ENCODE peak calls at places on chromosome 20, in six cellular contexts. J is AG10803, X is AG09309, A is tibial artery, L is left ventricle myocardium inferior, Z is NB4. I is an unnamed sample.

GRCh38 chr20:2394411-2395055 is 13.8 kb downstream of the TGM6 start:
- DNase-seq in L (no peak), J (no peak), A (no peak), Z (no peak), X (no peak), I (no peak)

GRCh38 chr20:25083141-25083772 is 1.3 kb upstream of the VSX1 start:
- DNase-seq in A (no peak), Z (no peak), L (no peak), X (no peak), J (no peak), I (no peak)

GRCh38 chr20:45821942-45822341 is 5.2 kb downstream of the TNNC2 start:
- DNase-seq in J (no peak), Z (no peak), X (no peak), L (no peak), A (no peak), I (no peak)

GRCh38 chr20:60729119-60729900 is 522.8 kb upstream of the CDH4 start:
- DNase-seq in A (no peak), L (no peak), J (no peak), Z (no peak), X (no peak), I (no peak)

GRCh38 chr20:815914-816606 is 17.5 kb upstream of the FAM110A start:
- DNase-seq in L (peak), Z (peak), J (peak), A (peak), X (no peak), I (peak)

GRCh38 chr20:881051-881820 is 34.9 kb downstream of the ANGPT4 start:
- DNase-seq in L (no peak), Z (peak), X (peak), J (peak), A (no peak), I (no peak)

GRCh38 chr20:56187791-56188190 is 60.7 kb upstream of the MC3R start:
- DNase-seq in J (peak), Z (peak), L (no peak), X (no peak), A (no peak), I (no peak)

GRCh38 chr20:34561661-34562060 is 3.1 kb downstream of the MAP1LC3A start:
- DNase-seq in Z (no peak), A (no peak), X (no peak), J (no peak), L (no peak), I (no peak)

GRCh38 chr20:10547276-10548114 is 112.4 kb downstream of the SLX4IP start:
- DNase-seq in L (no peak), J (no peak), Z (no peak), A (no peak), X (no peak), I (no peak)

GRCh38 chr20:59831024-59831900 is 102.2 kb downstream of the SYCP2 start:
- DNase-seq in A (no peak), J (no peak), L (peak), Z (no peak), X (no peak), I (no peak)

GRCh38 chr20:35166242-35166830 is 5.5 kb upstream of the PROCR start:
- DNase-seq in J (no peak), X (no peak), L (peak), A (peak), Z (peak), I (peak)

GRCh38 chr20:63968136-63968927 is 1.4 kb downstream of the ZNF512B start:
- DNase-seq in A (no peak), Z (peak), L (peak), X (no peak), J (no peak), I (peak)

GRCh38 chr20:301886-302848 is 4.8 kb downstream of the ZCCHC3 start:
- DNase-seq in Z (no peak), A (no peak), J (no peak), X (no peak), L (no peak), I (no peak)

GRCh38 chr20:24765316-24766142 is 183.5 kb upstream of the CST7 start:
- DNase-seq in Z (no peak), J (no peak), X (no peak), A (peak), L (no peak), I (no peak)

GRCh38 chr20:25128649-25129048 is 46.7 kb upstream of the VSX1 start:
- DNase-seq in A (no peak), Z (no peak), J (no peak), X (no peak), L (no peak), I (no peak)

GRCh38 chr20:1204061-1204460 is 807 bp downstream of the C20orf202 start:
- DNase-seq in Z (no peak), J (no peak), A (peak), L (no peak), X (no peak), I (no peak)

GRCh38 chr20:10625641-10626040 is 48.2 kb downstream of the JAG1 start:
- DNase-seq in A (no peak), J (peak), Z (no peak), X (no peak), L (no peak), I (no peak)

GRCh38 chr20:35344354-35344837 is 52.2 kb upstream of the FAM83C start:
- DNase-seq in X (peak), L (peak), Z (peak), J (peak), A (no peak), I (peak)

GRCh38 chr20:13262701-13263335 is 41.7 kb downstream of the ISM1 start:
- DNase-seq in J (no peak), A (no peak), L (no peak), X (no peak), Z (no peak), I (no peak)

GRCh38 chr20:37543828-37544227 is 16.2 kb upstream of the BLCAP start:
- DNase-seq in Z (peak), L (no peak), J (peak), X (no peak), A (no peak), I (no peak)

GRCh38 chr20:13274311-13274965 is 53.4 kb downstream of the ISM1 start:
- DNase-seq in X (no peak), L (no peak), A (no peak), Z (no peak), J (no peak), I (no peak)

GRCh38 chr20:10419550-10420133 is 14.4 kb downstream of the MKKS start:
- DNase-seq in Z (no peak), X (no peak), J (no peak), A (no peak), L (no peak), I (no peak)

GRCh38 chr20:23287366-23288190 is 63.0 kb upstream of the NXT1 start:
- DNase-seq in J (no peak), X (no peak), L (no peak), A (peak), Z (no peak), I (no peak)

GRCh38 chr20:63896136-63896890 is 1.4 kb downstream of the DNAJC5 start:
- DNase-seq in A (peak), Z (peak), J (peak), X (no peak), L (peak), I (peak)

GRCh38 chr20:1478566-1478965 is 11.9 kb upstream of the NSFL1C start:
- DNase-seq in X (no peak), Z (no peak), J (peak), L (no peak), A (no peak), I (no peak)

GRCh38 chr20:6767536-6768227 is at the start of gene BMP2:
- DNase-seq in Z (peak), L (peak), X (no peak), J (peak), A (peak), I (peak)

GRCh38 chr20:21706345-21707195 is 1.1 kb downstream of the PAX1 start:
- DNase-seq in X (no peak), Z (no peak), A (no peak), J (no peak), L (no peak), I (no peak)

GRCh38 chr20:60046011-60046413 is 87.8 kb downstream of the CDH26 start:
- DNase-seq in X (peak), L (no peak), A (no peak), Z (peak), J (peak), I (no peak)

GRCh38 chr20:2521369-2522305 is 12.9 kb upstream of the ZNF343 start:
- DNase-seq in X (no peak), J (peak), A (no peak), Z (peak), L (no peak), I (no peak)

GRCh38 chr20:24840121-24840713 is 108.9 kb upstream of the CST7 start:
- DNase-seq in A (no peak), X (peak), L (no peak), Z (no peak), J (peak), I (no peak)

GRCh38 chr20:12928358-12928754 is 80.4 kb upstream of the SPTLC3 start:
- DNase-seq in A (no peak), X (no peak), L (no peak), J (no peak), Z (no peak), I (no peak)

GRCh38 chr20:36271639-36272546 is 34.2 kb upstream of the DLGAP4 start:
- DNase-seq in Z (no peak), X (no peak), J (no peak), L (no peak), A (no peak), I (no peak)

GRCh38 chr20:50792708-50793574 is 1.9 kb upstream of the BCAS4 start:
- DNase-seq in Z (no peak), A (no peak), L (no peak), J (no peak), X (no peak), I (no peak)

GRCh38 chr20:38827770-38828281 is 22.3 kb downstream of the PPP1R16B start:
- DNase-seq in Z (no peak), J (no peak), X (no peak), A (no peak), L (no peak), I (no peak)

GRCh38 chr20:6702144-6702543 is 65.3 kb upstream of the BMP2 start:
- DNase-seq in X (no peak), L (no peak), A (no peak), J (no peak), Z (no peak), I (no peak)

GRCh38 chr20:46249671-46250070 is 58.6 kb downstream of the CDH22 start:
- DNase-seq in Z (no peak), A (no peak), L (no peak), X (no peak), J (no peak), I (no peak)

GRCh38 chr20:46122071-46122470 is 4.0 kb downstream of the CD40 start:
- DNase-seq in X (no peak), L (no peak), A (peak), J (peak), Z (no peak), I (no peak)

GRCh38 chr20:23061713-23062561 is 12.5 kb upstream of the THBD start:
- DNase-seq in L (peak), Z (peak), X (peak), A (peak), J (peak), I (peak)

GRCh38 chr20:58375796-58376195 is 13.2 kb upstream of the VAPB start:
- DNase-seq in J (no peak), Z (no peak), A (no peak), L (no peak), X (no peak), I (no peak)
- H3K4me3 ChIP-seq in J (no peak), Z (no peak), A (no peak), L (no peak), X (no peak), I (no peak)

GRCh38 chr20:43844778-43845614 is 69.7 kb upstream of the TOX2 start:
- DNase-seq in J (peak), A (no peak), Z (peak), L (peak), X (peak), I (no peak)
- TF ChIP-seq CTCF in J (peak), A (no peak), Z (peak), L (peak), X (peak), I (peak)

DNA sequence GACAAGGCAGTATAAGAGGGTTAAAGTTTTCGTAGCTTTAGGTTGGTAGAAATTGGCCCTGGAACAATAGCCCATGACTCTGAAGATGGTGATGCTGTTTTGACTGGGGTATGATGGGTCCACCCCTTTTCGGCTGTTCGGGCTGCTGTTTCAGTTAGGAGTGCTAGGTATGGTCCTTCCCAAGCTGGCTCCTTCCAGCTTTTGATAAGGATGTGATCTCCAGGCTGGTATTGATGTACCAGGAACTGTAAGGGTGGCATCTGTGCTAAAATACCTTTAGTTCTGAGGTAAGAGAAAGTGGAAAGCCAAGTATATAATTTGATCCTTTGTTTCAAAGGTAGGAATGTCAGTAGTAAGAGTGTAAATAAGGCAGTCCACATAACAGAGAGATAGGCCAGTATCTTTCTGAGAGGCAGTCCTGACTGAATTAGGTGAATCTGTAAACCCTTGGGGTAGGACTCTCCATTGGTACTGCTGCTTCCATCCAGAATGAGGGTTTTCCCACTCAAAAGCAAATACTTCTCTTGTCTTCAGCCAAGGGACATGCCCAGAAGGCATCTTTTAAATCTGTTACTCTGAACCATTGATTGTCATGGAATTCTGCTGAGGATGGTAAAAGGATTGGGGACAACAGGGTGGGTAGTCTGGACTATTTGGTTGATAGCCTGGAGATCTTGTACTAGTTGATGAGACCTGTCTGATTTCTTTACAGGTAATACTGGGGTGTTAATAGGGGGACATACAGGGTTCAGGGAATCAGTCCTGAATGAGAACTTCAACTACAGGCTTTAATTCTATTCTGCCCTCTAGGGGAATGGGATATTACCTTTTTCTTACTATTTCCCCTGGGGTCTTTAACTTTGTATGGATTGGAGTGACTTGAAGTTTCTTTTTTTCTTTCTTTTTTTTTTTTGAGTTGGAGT is 6.1 kb upstream of the ZNFX1 start:
- DNase-seq in A (no peak), X (no peak), J (no peak), Z (peak), L (no peak), I (no peak)
- H3K4me3 ChIP-seq in A (no peak), X (no peak), J (no peak), Z (peak), L (no peak), I (no peak)

DNA sequence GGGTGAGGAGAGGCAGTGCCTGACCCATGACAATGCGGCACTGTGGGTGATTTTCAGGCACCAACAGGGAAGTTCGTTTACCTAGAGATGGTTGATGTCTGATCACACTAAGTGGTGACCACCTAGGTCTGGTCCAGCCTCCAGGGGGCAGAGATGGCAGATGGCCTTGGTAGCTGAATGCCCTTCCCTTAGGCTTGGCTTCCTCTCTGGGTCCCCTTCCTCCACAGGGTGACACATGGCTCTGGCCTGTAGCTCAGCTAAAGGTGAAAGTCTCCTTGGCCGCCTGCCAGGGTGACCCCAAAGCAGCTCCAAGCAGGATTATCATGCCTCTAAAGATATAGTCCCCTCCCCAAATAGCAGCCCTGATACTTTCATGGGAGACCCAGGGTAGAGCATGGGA is 6.4 kb downstream of the GDAP1L1 start:
- DNase-seq in A (no peak), X (no peak), Z (no peak), L (no peak), J (no peak), I (no peak)
- TF ChIP-seq CTCF in A (no peak), X (no peak), Z (no peak), L (no peak), J (peak), I (no peak)

GRCh38 chr20:51803157-51803854 is 985 bp upstream of the SALL4 start:
- DNase-seq in Z (no peak), J (no peak), L (no peak), A (no peak), X (no peak), I (no peak)
- H3K4me3 ChIP-seq in Z (no peak), J (no peak), L (no peak), A (no peak), X (no peak), I (no peak)

GRCh38 chr20:15760217-15760567 is 813.1 kb downstream of the KIF16B start:
- DNase-seq in X (no peak), J (no peak), Z (no peak), A (no peak), L (no peak), I (no peak)

GRCh38 chr20:15763344-15763743 is 809.9 kb downstream of the KIF16B start:
- DNase-seq in X (no peak), L (no peak), Z (no peak), A (no peak), J (no peak), I (no peak)

GRCh38 chr20:15756001-15756400 is 817.2 kb downstream of the KIF16B start:
- DNase-seq in X (no peak), Z (no peak), J (no peak), A (no peak), L (no peak), I (no peak)

GRCh38 chr20:15756401-15756800 is 816.8 kb downstream of the KIF16B start:
- DNase-seq in X (no peak), A (no peak), Z (no peak), L (no peak), J (no peak), I (no peak)

GRCh38 chr20:15759546-15760216 is 813.6 kb downstream of the KIF16B start:
- DNase-seq in X (peak), J (peak), L (no peak), A (no peak), Z (peak), I (no peak)
- TF ChIP-seq CTCF in X (peak), J (peak), L (no peak), A (peak), Z (no peak), I (no peak)

DNA sequence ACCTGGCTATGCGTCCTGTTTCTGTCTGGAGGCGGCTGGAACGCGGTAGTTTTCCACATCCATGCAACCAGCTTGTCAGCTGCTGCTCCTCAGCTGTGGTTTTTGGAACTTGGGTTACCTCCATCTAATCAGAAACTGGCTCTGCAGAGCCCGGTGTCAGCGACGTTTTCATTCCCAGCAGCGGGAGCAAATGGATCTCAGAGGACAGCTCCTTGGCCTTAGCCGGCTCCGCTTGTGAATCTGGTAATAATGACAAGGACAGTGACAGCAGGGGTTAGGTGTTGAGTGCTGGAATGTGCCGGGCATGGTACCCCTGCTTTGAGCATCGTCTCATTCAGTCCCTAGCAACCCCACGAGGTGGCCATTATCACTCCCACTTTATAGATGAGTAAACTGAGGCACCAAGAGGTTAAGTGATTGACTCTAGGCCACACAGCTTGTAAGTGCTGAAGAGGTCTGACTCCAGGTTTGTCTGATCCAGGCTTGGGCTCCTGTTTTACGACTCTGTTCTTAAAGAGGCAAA is 1.3 kb downstream of the SLCO4A1 start:
- DNase-seq in J (no peak), L (no peak), Z (no peak), A (no peak), X (no peak), I (no peak)
- H3K4me3 ChIP-seq in J (no peak), L (peak), Z (peak), A (peak), X (peak), I (peak)

GRCh38 chr20:41408131-41408789 is 41.6 kb upstream of the EMILIN3 start:
- DNase-seq in L (no peak), X (no peak), J (no peak), Z (peak), A (no peak), I (no peak)

GRCh38 chr20:41412324-41412723 is 45.7 kb upstream of the EMILIN3 start:
- DNase-seq in L (no peak), J (no peak), X (no peak), A (no peak), Z (no peak), I (no peak)

GRCh38 chr20:41408986-41409385 is 42.4 kb upstream of the EMILIN3 start:
- DNase-seq in L (no peak), Z (peak), A (no peak), J (no peak), X (no peak), I (peak)

GRCh38 chr20:41413169-41413568 is 46.6 kb upstream of the EMILIN3 start:
- DNase-seq in J (no peak), L (no peak), A (no peak), X (no peak), Z (no peak), I (no peak)

DNA sequence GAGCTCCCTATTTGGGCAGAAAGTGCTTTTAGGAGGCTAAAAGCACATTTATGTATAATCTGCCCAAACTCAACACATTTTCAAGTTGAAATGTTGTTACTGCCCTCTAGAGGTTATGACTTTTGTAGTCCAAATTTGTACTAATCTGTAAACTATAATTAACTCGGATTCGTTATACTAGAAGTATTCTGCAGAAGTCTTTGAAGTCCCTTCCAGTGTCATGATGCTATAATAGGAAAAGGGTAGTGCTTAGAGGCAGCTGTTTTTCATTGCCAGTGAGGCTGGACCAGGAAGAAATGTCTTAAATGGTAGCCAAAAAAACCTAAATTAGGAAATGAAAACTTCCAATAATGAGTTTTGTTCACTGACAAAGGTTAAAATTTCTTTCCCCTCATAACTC is 44.8 kb upstream of the EMILIN3 start:
- DNase-seq in J (peak), A (no peak), L (no peak), X (no peak), Z (peak), I (no peak)
- TF ChIP-seq CTCF in J (peak), A (peak), L (peak), X (peak), Z (peak), I (peak)

GRCh38 chr20:4135385-4136077 is 120.2 kb upstream of the RNF24 start:
- DNase-seq in J (peak), Z (peak), A (no peak), X (peak), L (no peak), I (peak)
- H3K4me3 ChIP-seq in J (no peak), Z (no peak), A (no peak), X (no peak), L (no peak), I (no peak)